ENCODE peak calls at places on chromosome 14, in five cellular contexts. P, E, Y, D and S are unnamed samples.

GRCh38 chr14:31592122-31592521 is 30.9 kb downstream of the NUBPL start:
- DNase-seq in Y (no peak), P (no peak), E (no peak), D (no peak), S (no peak)

GRCh38 chr14:63896278-63896720 is 43.5 kb downstream of the SYNE2 start:
- DNase-seq in P (no peak), E (peak), Y (no peak), D (no peak), S (no peak)

GRCh38 chr14:99671230-99672224 is 12.6 kb upstream of the CYP46A1 start:
- DNase-seq in E (no peak), P (no peak), D (no peak), Y (no peak), S (no peak)

GRCh38 chr14:53714495-53715389 is 241.9 kb downstream of the BMP4 start:
- DNase-seq in Y (no peak), D (no peak), P (no peak), E (no peak), S (no peak)

GRCh38 chr14:94548999-94549985 is 11.9 kb upstream of the SERPINA4 start:
- DNase-seq in E (peak), P (peak), D (peak), Y (peak), S (peak)

GRCh38 chr14:90820958-90821357 is 4.7 kb upstream of the TTC7B start:
- DNase-seq in E (peak), P (no peak), D (no peak), Y (peak), S (peak)

GRCh38 chr14:73269729-73270651 is 32.7 kb downstream of the PAPLN start:
- DNase-seq in E (no peak), D (no peak), Y (no peak), P (peak), S (peak)

GRCh38 chr14:34003691-34004090 is 52.8 kb upstream of the EGLN3 start:
- DNase-seq in D (no peak), E (no peak), Y (no peak), P (no peak), S (no peak)

GRCh38 chr14:89507926-89508460 is 91.0 kb upstream of the FOXN3 start:
- DNase-seq in P (no peak), D (no peak), E (peak), Y (no peak), S (peak)

GRCh38 chr14:104536942-104537612 is 42.5 kb upstream of the C14orf180 start:
- DNase-seq in Y (no peak), E (peak), P (peak), D (no peak), S (peak)

GRCh38 chr14:93747102-93747501 is 41.2 kb downstream of the PRIMA1 start:
- DNase-seq in E (no peak), D (no peak), P (no peak), Y (no peak), S (no peak)

GRCh38 chr14:54420478-54421116 is 20.6 kb downstream of the CNIH1 start:
- DNase-seq in E (peak), Y (peak), D (peak), P (peak), S (peak)

GRCh38 chr14:68733086-68733621 is 59.7 kb downstream of the ZFP36L1 start:
- DNase-seq in P (no peak), E (no peak), D (peak), Y (no peak), S (no peak)

GRCh38 chr14:24339284-24340151 is at the start of gene RIPK3:
- DNase-seq in Y (no peak), D (peak), E (no peak), P (peak), S (no peak)

GRCh38 chr14:102544745-102545460 is 35.3 kb upstream of the ANKRD9 start:
- DNase-seq in P (peak), D (no peak), E (no peak), Y (no peak), S (no peak)

GRCh38 chr14:98444077-98444476 is 827.9 kb downstream of the BCL11B start:
- DNase-seq in P (no peak), Y (no peak), E (no peak), D (no peak), S (no peak)

GRCh38 chr14:56271988-56272387 is 153.8 kb downstream of the PELI2 start:
- DNase-seq in P (no peak), Y (no peak), D (no peak), E (peak), S (no peak)

GRCh38 chr14:104977008-104977680 is 1.0 kb downstream of the AHNAK2 start:
- DNase-seq in P (no peak), E (no peak), Y (no peak), D (no peak), S (no peak)

GRCh38 chr14:56585461-56586084 is 6.0 kb downstream of the TMEM260 start:
- DNase-seq in P (no peak), E (no peak), Y (no peak), D (no peak), S (no peak)

GRCh38 chr14:94602722-94603121 is 9.5 kb upstream of the SERPINA3 start:
- DNase-seq in P (no peak), Y (no peak), E (no peak), D (no peak), S (no peak)

GRCh38 chr14:52029881-52030280 is 39.0 kb downstream of the NID2 start:
- DNase-seq in Y (no peak), E (no peak), P (no peak), D (no peak), S (no peak)

GRCh38 chr14:92986254-92987147 is 63.6 kb downstream of the CHGA start:
- DNase-seq in Y (peak), D (no peak), E (no peak), P (no peak), S (no peak)